ENCODE peak calls at places on chromosomes 11 and 22, in nine cellular contexts. One of them, this sample, is unnamed.

GRCh38 chr11:82315093-82315492 is 418.6 kb downstream of the FAM181B start:
- DNase-seq in endothelial cell of umbilical vein: no peak
- DNase-seq in ovary: peak; percentile 33
- DNase-seq in left ventricle myocardium inferior: no peak
- DNase-seq in right lobe of liver: peak; percentile 25
- DNase-seq in tibial nerve: no peak
- DNase-seq in body of pancreas: peak; percentile 34
- DNase-seq in Karpas-422: peak; percentile 73
- DNase-seq in SK-N-SH: peak; percentile 16
- DNase-seq in this sample: peak; percentile 0

GRCh38 chr11:21933095-21933494 is 259.8 kb upstream of the ANO5 start:
- DNase-seq in ovary: no peak
- DNase-seq in right lobe of liver: no peak
- DNase-seq in tibial nerve: no peak
- DNase-seq in left ventricle myocardium inferior: no peak
- DNase-seq in SK-N-SH: peak; percentile 17
- DNase-seq in body of pancreas: no peak
- DNase-seq in Karpas-422: peak; percentile 49
- DNase-seq in endothelial cell of umbilical vein: no peak
- DNase-seq in this sample: no peak

GRCh38 chr11:62665630-62666258 is 632 bp downstream of the CSKMT start:
- DNase-seq in left ventricle myocardium inferior: no peak
- DNase-seq in SK-N-SH: peak; percentile 62
- DNase-seq in Karpas-422: peak; percentile 81
- DNase-seq in tibial nerve: no peak
- DNase-seq in ovary: peak; percentile 63
- DNase-seq in endothelial cell of umbilical vein: no peak
- DNase-seq in body of pancreas: peak; percentile 55
- DNase-seq in right lobe of liver: peak; percentile 45
- DNase-seq in this sample: peak; percentile 60

GRCh38 chr11:129115652-129116585 is 76.2 kb downstream of the ARHGAP32 start:
- DNase-seq in endothelial cell of umbilical vein: peak; percentile 2
- DNase-seq in tibial nerve: no peak
- DNase-seq in ovary: no peak
- DNase-seq in SK-N-SH: no peak
- DNase-seq in right lobe of liver: no peak
- DNase-seq in body of pancreas: no peak
- DNase-seq in left ventricle myocardium inferior: no peak
- DNase-seq in Karpas-422: no peak
- DNase-seq in this sample: no peak

GRCh38 chr11:95556342-95557151 is 233.0 kb downstream of the FAM76B start:
- DNase-seq in SK-N-SH: no peak
- DNase-seq in Karpas-422: no peak
- DNase-seq in left ventricle myocardium inferior: no peak
- DNase-seq in ovary: no peak
- DNase-seq in tibial nerve: no peak
- DNase-seq in body of pancreas: no peak
- DNase-seq in right lobe of liver: no peak
- DNase-seq in endothelial cell of umbilical vein: no peak
- DNase-seq in this sample: no peak

GRCh38 chr11:83809274-83809673 is 523.1 kb upstream of the CCDC90B start:
- DNase-seq in right lobe of liver: no peak
- DNase-seq in ovary: no peak
- DNase-seq in endothelial cell of umbilical vein: no peak
- DNase-seq in tibial nerve: no peak
- DNase-seq in SK-N-SH: no peak
- DNase-seq in left ventricle myocardium inferior: no peak
- DNase-seq in Karpas-422: no peak
- DNase-seq in body of pancreas: no peak
- DNase-seq in this sample: no peak

GRCh38 chr11:2777396-2777795 is 77.6 kb upstream of the KCNQ1OT1 start:
- DNase-seq in right lobe of liver: peak; percentile 14
- DNase-seq in body of pancreas: peak; percentile 45
- DNase-seq in tibial nerve: peak; percentile 6
- DNase-seq in ovary: peak; percentile 14
- DNase-seq in SK-N-SH: no peak
- DNase-seq in left ventricle myocardium inferior: peak; percentile 7
- DNase-seq in Karpas-422: no peak
- DNase-seq in endothelial cell of umbilical vein: no peak
- DNase-seq in this sample: no peak

GRCh38 chr11:32390712-32391111 is 44.6 kb downstream of the WT1 start:
- DNase-seq in SK-N-SH: no peak
- DNase-seq in tibial nerve: no peak
- DNase-seq in body of pancreas: no peak
- DNase-seq in left ventricle myocardium inferior: no peak
- DNase-seq in right lobe of liver: no peak
- DNase-seq in ovary: no peak
- DNase-seq in Karpas-422: no peak
- DNase-seq in endothelial cell of umbilical vein: no peak
- DNase-seq in this sample: no peak

GRCh38 chr22:23283591-23284503 is 103.5 kb downstream of the BCR start:
- DNase-seq in body of pancreas: no peak
- DNase-seq in SK-N-SH: no peak
- DNase-seq in left ventricle myocardium inferior: no peak
- DNase-seq in ovary: no peak
- DNase-seq in right lobe of liver: no peak
- DNase-seq in Karpas-422: no peak
- DNase-seq in endothelial cell of umbilical vein: no peak
- DNase-seq in tibial nerve: no peak
- DNase-seq in this sample: no peak

GRCh38 chr11:1570896-1571759 is 943 bp downstream of the DUSP8 start:
- DNase-seq in right lobe of liver: peak; percentile 37
- DNase-seq in Karpas-422: peak; percentile 53
- DNase-seq in body of pancreas: peak; percentile 66
- DNase-seq in ovary: no peak
- DNase-seq in tibial nerve: no peak
- DNase-seq in endothelial cell of umbilical vein: no peak
- DNase-seq in left ventricle myocardium inferior: no peak
- DNase-seq in SK-N-SH: peak; percentile 82
- DNase-seq in this sample: peak; percentile 42

GRCh38 chr11:74085542-74085892 is 76.6 kb upstream of the UCP3 start:
- DNase-seq in SK-N-SH: no peak
- DNase-seq in Karpas-422: no peak
- DNase-seq in left ventricle myocardium inferior: no peak
- DNase-seq in right lobe of liver: peak; percentile 30
- DNase-seq in body of pancreas: no peak
- DNase-seq in ovary: no peak
- DNase-seq in endothelial cell of umbilical vein: no peak
- DNase-seq in tibial nerve: no peak
- DNase-seq in this sample: no peak

GRCh38 chr11:86558219-86558618 is 114.2 kb downstream of the ME3 start:
- DNase-seq in right lobe of liver: no peak
- DNase-seq in body of pancreas: no peak
- DNase-seq in endothelial cell of umbilical vein: peak; percentile 24
- DNase-seq in Karpas-422: no peak
- DNase-seq in tibial nerve: no peak
- DNase-seq in left ventricle myocardium inferior: no peak
- DNase-seq in ovary: no peak
- DNase-seq in SK-N-SH: no peak
- DNase-seq in this sample: no peak

GRCh38 chr11:113481226-113481625 is 6.0 kb upstream of the DRD2 start:
- DNase-seq in tibial nerve: no peak
- DNase-seq in body of pancreas: no peak
- DNase-seq in ovary: no peak
- DNase-seq in Karpas-422: no peak
- DNase-seq in left ventricle myocardium inferior: no peak
- DNase-seq in endothelial cell of umbilical vein: no peak
- DNase-seq in right lobe of liver: no peak
- DNase-seq in SK-N-SH: no peak
- DNase-seq in this sample: no peak

GRCh38 chr11:57087966-57088365 is 93.8 kb upstream of the LRRC55 start:
- DNase-seq in right lobe of liver: no peak
- DNase-seq in left ventricle myocardium inferior: no peak
- DNase-seq in Karpas-422: no peak
- DNase-seq in endothelial cell of umbilical vein: no peak
- DNase-seq in body of pancreas: no peak
- DNase-seq in ovary: no peak
- DNase-seq in tibial nerve: no peak
- DNase-seq in SK-N-SH: no peak
- DNase-seq in this sample: no peak

GRCh38 chr11:65262381-65262680 is 569 bp downstream of the POLA2 start:
- DNase-seq in Karpas-422: peak; percentile 79
- DNase-seq in ovary: peak; percentile 71
- DNase-seq in endothelial cell of umbilical vein: no peak
- DNase-seq in body of pancreas: no peak
- DNase-seq in left ventricle myocardium inferior: no peak
- DNase-seq in right lobe of liver: no peak
- DNase-seq in SK-N-SH: no peak
- DNase-seq in tibial nerve: no peak
- DNase-seq in this sample: peak; percentile 22

GRCh38 chr11:59611570-59612565 is 3.7 kb downstream of the OSBP start:
- DNase-seq in right lobe of liver: peak; percentile 29
- DNase-seq in left ventricle myocardium inferior: no peak
- DNase-seq in tibial nerve: no peak
- DNase-seq in ovary: no peak
- DNase-seq in body of pancreas: peak; percentile 76
- DNase-seq in endothelial cell of umbilical vein: peak; percentile 7
- DNase-seq in Karpas-422: no peak
- DNase-seq in SK-N-SH: no peak
- DNase-seq in this sample: no peak

GRCh38 chr11:76783901-76784813 is 1.0 kb downstream of the TSKU start:
- DNase-seq in endothelial cell of umbilical vein: peak; percentile 84
- DNase-seq in left ventricle myocardium inferior: peak; percentile 68
- DNase-seq in tibial nerve: no peak
- DNase-seq in Karpas-422: no peak
- DNase-seq in right lobe of liver: no peak
- DNase-seq in ovary: peak; percentile 76
- DNase-seq in SK-N-SH: peak; percentile 97
- DNase-seq in body of pancreas: peak; percentile 69
- DNase-seq in this sample: no peak

GRCh38 chr11:100876826-100877545 is 189.9 kb downstream of the ARHGAP42 start:
- DNase-seq in Karpas-422: no peak
- DNase-seq in SK-N-SH: no peak
- DNase-seq in right lobe of liver: no peak
- DNase-seq in left ventricle myocardium inferior: no peak
- DNase-seq in body of pancreas: no peak
- DNase-seq in endothelial cell of umbilical vein: peak; percentile 5
- DNase-seq in ovary: no peak
- DNase-seq in tibial nerve: no peak
- DNase-seq in this sample: no peak

GRCh38 chr22:37068859-37069258 is 17.3 kb downstream of the KCTD17 start:
- DNase-seq in body of pancreas: no peak
- DNase-seq in endothelial cell of umbilical vein: no peak
- DNase-seq in left ventricle myocardium inferior: no peak
- DNase-seq in tibial nerve: no peak
- DNase-seq in Karpas-422: no peak
- DNase-seq in SK-N-SH: peak; percentile 64
- DNase-seq in ovary: no peak
- DNase-seq in right lobe of liver: no peak
- DNase-seq in this sample: no peak
- H3K36me3 ChIP-seq in body of pancreas: no peaks in the 10 kb centered on the region
- H3K36me3 ChIP-seq in endothelial cell of umbilical vein: no peaks in the 10 kb centered on the region
- H3K36me3 ChIP-seq in left ventricle myocardium inferior: no peaks in the 10 kb centered on the region
- H3K36me3 ChIP-seq in tibial nerve: no peaks in the 10 kb centered on the region
- H3K36me3 ChIP-seq in Karpas-422: no peaks in the 10 kb centered on the region
- H3K36me3 ChIP-seq in SK-N-SH: no peaks in the 10 kb centered on the region
- H3K36me3 ChIP-seq in ovary: no peaks in the 10 kb centered on the region
- H3K36me3 ChIP-seq in right lobe of liver: no peaks in the 10 kb centered on the region
- H3K36me3 ChIP-seq in this sample: no peaks in the 10 kb centered on the region

DNA sequence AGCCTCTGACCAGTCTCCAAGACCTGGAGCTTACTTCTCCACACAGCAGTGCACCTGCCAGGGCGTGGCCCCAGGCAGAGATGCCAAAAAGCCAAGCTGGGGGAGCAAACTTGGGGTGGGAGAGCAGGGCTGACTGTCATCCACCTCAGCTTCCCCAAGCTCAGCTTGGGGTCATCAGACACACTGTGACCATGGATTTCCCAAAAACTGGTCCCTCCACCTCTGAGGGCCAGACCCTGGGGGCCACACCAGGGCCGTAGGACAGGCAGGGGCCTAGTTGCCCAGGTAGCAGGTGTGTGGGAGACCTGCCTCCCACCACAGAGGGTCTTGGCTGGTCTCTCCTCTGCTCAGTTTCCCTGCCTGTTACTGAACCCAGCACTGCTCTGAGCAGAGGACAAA is 30.6 kb downstream of the ARVCF start:
- DNase-seq in right lobe of liver: peak; percentile 12
- DNase-seq in Karpas-422: no peak
- DNase-seq in endothelial cell of umbilical vein: no peak
- DNase-seq in left ventricle myocardium inferior: no peak
- DNase-seq in tibial nerve: no peak
- DNase-seq in SK-N-SH: no peak
- DNase-seq in ovary: no peak
- DNase-seq in body of pancreas: no peak
- DNase-seq in this sample: no peak
- H3K4me3 ChIP-seq in right lobe of liver: peak overlapping the region; percentile 82
- H3K4me3 ChIP-seq in Karpas-422: no peak overlapping the region
- H3K4me3 ChIP-seq in endothelial cell of umbilical vein: peak overlapping the region; percentile 78
- H3K4me3 ChIP-seq in left ventricle myocardium inferior: peak overlapping the region; percentile 94
- H3K4me3 ChIP-seq in tibial nerve: peak overlapping the region; percentile 76
- H3K4me3 ChIP-seq in SK-N-SH: peak overlapping the region; percentile 87
- H3K4me3 ChIP-seq in ovary: peak overlapping the region; percentile 54
- H3K4me3 ChIP-seq in body of pancreas: no peak overlapping the region
- H3K4me3 ChIP-seq in this sample: no peak overlapping the region

GRCh38 chr22:46632646-46633249 is 12.6 kb downstream of the GRAMD4 start:
- DNase-seq in endothelial cell of umbilical vein: no peak
- DNase-seq in left ventricle myocardium inferior: no peak
- DNase-seq in tibial nerve: no peak
- DNase-seq in right lobe of liver: no peak
- DNase-seq in body of pancreas: no peak
- DNase-seq in SK-N-SH: no peak
- DNase-seq in ovary: no peak
- DNase-seq in Karpas-422: no peak
- DNase-seq in this sample: no peak

GRCh38 chr22:46634011-46634699 is 14.0 kb downstream of the GRAMD4 start:
- DNase-seq in left ventricle myocardium inferior: no peak
- DNase-seq in endothelial cell of umbilical vein: no peak
- DNase-seq in ovary: no peak
- DNase-seq in Karpas-422: no peak
- DNase-seq in SK-N-SH: no peak
- DNase-seq in tibial nerve: no peak
- DNase-seq in body of pancreas: peak; percentile 37
- DNase-seq in right lobe of liver: no peak
- DNase-seq in this sample: no peak

GRCh38 chr22:46635756-46636155 is 15.6 kb downstream of the GRAMD4 start:
- DNase-seq in SK-N-SH: no peak
- DNase-seq in endothelial cell of umbilical vein: no peak
- DNase-seq in left ventricle myocardium inferior: no peak
- DNase-seq in right lobe of liver: peak; percentile 38
- DNase-seq in ovary: no peak
- DNase-seq in body of pancreas: no peak
- DNase-seq in tibial nerve: no peak
- DNase-seq in Karpas-422: no peak
- DNase-seq in this sample: no peak

GRCh38 chr22:46631113-46631512 is 10.9 kb downstream of the GRAMD4 start:
- DNase-seq in ovary: no peak
- DNase-seq in endothelial cell of umbilical vein: no peak
- DNase-seq in Karpas-422: no peak
- DNase-seq in tibial nerve: no peak
- DNase-seq in body of pancreas: no peak
- DNase-seq in left ventricle myocardium inferior: no peak
- DNase-seq in SK-N-SH: no peak
- DNase-seq in right lobe of liver: no peak
- DNase-seq in this sample: no peak

GRCh38 chr22:46633334-46633890 is 13.2 kb downstream of the GRAMD4 start:
- DNase-seq in tibial nerve: no peak
- DNase-seq in SK-N-SH: no peak
- DNase-seq in ovary: no peak
- DNase-seq in Karpas-422: no peak
- DNase-seq in body of pancreas: no peak
- DNase-seq in endothelial cell of umbilical vein: no peak
- DNase-seq in right lobe of liver: no peak
- DNase-seq in left ventricle myocardium inferior: no peak
- DNase-seq in this sample: no peak
- H3K36me3 ChIP-seq in tibial nerve: no peaks in the 10 kb centered on the region
- H3K36me3 ChIP-seq in SK-N-SH: no peaks in the 10 kb centered on the region
- H3K36me3 ChIP-seq in ovary: no peaks in the 10 kb centered on the region
- H3K36me3 ChIP-seq in Karpas-422: no peaks in the 10 kb centered on the region
- H3K36me3 ChIP-seq in body of pancreas: no peaks in the 10 kb centered on the region
- H3K36me3 ChIP-seq in endothelial cell of umbilical vein: no peaks in the 10 kb centered on the region
- H3K36me3 ChIP-seq in right lobe of liver: no peaks in the 10 kb centered on the region
- H3K36me3 ChIP-seq in left ventricle myocardium inferior: peaks cover 5% of the 10 kb centered on the region
- H3K36me3 ChIP-seq in this sample: no peaks in the 10 kb centered on the region

GRCh38 chr22:26981520-26981919 is 324.1 kb downstream of the MIAT start:
- DNase-seq in Karpas-422: no peak
- DNase-seq in right lobe of liver: no peak
- DNase-seq in ovary: peak; percentile 24
- DNase-seq in body of pancreas: no peak
- DNase-seq in tibial nerve: no peak
- DNase-seq in left ventricle myocardium inferior: no peak
- DNase-seq in SK-N-SH: peak; percentile 15
- DNase-seq in endothelial cell of umbilical vein: no peak
- DNase-seq in this sample: no peak
- H3K4me3 ChIP-seq in Karpas-422: no peak overlapping the region
- H3K4me3 ChIP-seq in right lobe of liver: no peak overlapping the region
- H3K4me3 ChIP-seq in ovary: no peak overlapping the region
- H3K4me3 ChIP-seq in body of pancreas: no peak overlapping the region
- H3K4me3 ChIP-seq in tibial nerve: no peak overlapping the region
- H3K4me3 ChIP-seq in left ventricle myocardium inferior: no peak overlapping the region
- H3K4me3 ChIP-seq in SK-N-SH: no peak overlapping the region
- H3K4me3 ChIP-seq in endothelial cell of umbilical vein: no peak overlapping the region
- H3K4me3 ChIP-seq in this sample: no peak overlapping the region